ENCODE peak calls at places on chromosomes 11 and 22, in five cellular contexts. S, Y, G, X and J are unnamed samples.

GRCh38 chr22:43396934-43397457 is 14.8 kb upstream of the MPPED1 start:
- DNase-seq in Y (no peak), X (no peak), S (no peak), G (no peak), J (no peak)

GRCh38 chr22:19817561-19818263 is 37.0 kb downstream of the GNB1L start:
- DNase-seq in S (no peak), G (no peak), X (no peak), Y (no peak), J (no peak)

GRCh38 chr22:19533049-19533626 is 8.9 kb upstream of the CLDN5 start:
- DNase-seq in X (no peak), Y (no peak), G (no peak), S (no peak), J (no peak)

GRCh38 chr22:45720875-45721378 is 49.3 kb downstream of the ATXN10 start:
- DNase-seq in Y (no peak), S (no peak), G (no peak), X (no peak), J (no peak)

GRCh38 chr11:111870522-111870886 is 877 bp downstream of the ALG9 start:
- DNase-seq in X (no peak), Y (no peak), S (no peak), G (no peak), J (no peak)

GRCh38 chr11:69055598-69056516 is 7.1 kb downstream of the TPCN2 start:
- DNase-seq in X (no peak), S (peak; percentile 60), G (no peak), Y (no peak), J (no peak)

GRCh38 chr11:68661014-68661413 is 23.3 kb upstream of the GAL start:
- DNase-seq in G (no peak), S (no peak), Y (no peak), X (no peak), J (no peak)

GRCh38 chr22:28976588-28976987 is 85.0 kb downstream of the C22orf31 start:
- DNase-seq in G (no peak), S (no peak), X (no peak), Y (peak; percentile 62), J (peak; percentile 74)

GRCh38 chr11:86151188-86152005 is 82.5 kb upstream of the PICALM start:
- DNase-seq in Y (peak; percentile 40), G (peak; percentile 90), X (peak; percentile 45), S (peak; percentile 34), J (peak; percentile 47)

GRCh38 chr11:33125611-33126010 is 35.7 kb downstream of the CSTF3 start:
- DNase-seq in S (no peak), X (no peak), Y (no peak), G (no peak), J (no peak)

GRCh38 chr11:35214792-35215193 is 75.8 kb downstream of the CD44 start:
- DNase-seq in X (peak; percentile 58), S (no peak), G (no peak), Y (peak; percentile 94), J (peak; percentile 82)

GRCh38 chr11:19846654-19847330 is 134.2 kb downstream of the NAV2 start:
- DNase-seq in S (peak; percentile 45), X (no peak), G (no peak), Y (peak; percentile 58), J (no peak)

GRCh38 chr11:125062931-125063428 is at the start of gene SLC37A2:
- DNase-seq in S (peak; percentile 70), G (peak; percentile 91), Y (peak; percentile 72), X (peak; percentile 74), J (peak; percentile 73)

GRCh38 chr11:87224486-87224885 is 186.8 kb downstream of the TMEM135 start:
- DNase-seq in G (no peak), Y (peak; percentile 12), X (no peak), S (no peak), J (no peak)

GRCh38 chr11:9838961-9839360 is 175.1 kb downstream of the SWAP70 start:
- DNase-seq in X (peak; percentile 35), Y (no peak), S (no peak), G (no peak), J (peak; percentile 94)

GRCh38 chr11:2464451-2465165 is 19.8 kb downstream of the KCNQ1 start:
- DNase-seq in S (no peak), X (no peak), Y (no peak), G (no peak), J (no peak)

GRCh38 chr11:122714021-122714420 is 58.5 kb downstream of the UBASH3B start:
- DNase-seq in X (no peak), S (no peak), G (no peak), Y (no peak), J (no peak)

GRCh38 chr11:45580399-45580798 is 85.0 kb downstream of the CHST1 start:
- DNase-seq in S (no peak), X (no peak), Y (peak; percentile 48), G (no peak), J (peak; percentile 43)

GRCh38 chr11:71543866-71544265 is 4.4 kb upstream of the KRTAP5-9 start:
- DNase-seq in S (no peak), Y (no peak), G (peak; percentile 28), X (no peak), J (no peak)

GRCh38 chr22:19469421-19469820 is 9.6 kb downstream of the UFD1 start:
- DNase-seq in X (no peak), G (no peak), Y (no peak), S (no peak), J (no peak)

GRCh38 chr22:49266561-49267519 is 560.8 kb downstream of the BRD1 start:
- DNase-seq in G (peak; percentile 67), Y (no peak), S (no peak), X (no peak), J (no peak)

GRCh38 chr11:79466411-79466810 is 25.6 kb upstream of the TENM4 start:
- DNase-seq in G (no peak), Y (peak; percentile 41), S (no peak), X (no peak), J (peak; percentile 30)

GRCh38 chr11:32487270-32487669 is 51.9 kb upstream of the WT1 start:
- DNase-seq in S (no peak), Y (no peak), X (peak; percentile 2), G (no peak), J (peak; percentile 30)

GRCh38 chr11:84173078-84173477 is 886.9 kb upstream of the CCDC90B start:
- DNase-seq in S (no peak), X (no peak), Y (no peak), G (no peak), J (no peak)

GRCh38 chr22:30665266-30665665 is 2.4 kb downstream of the DUSP18 start:
- DNase-seq in Y (no peak), G (no peak), S (no peak), X (no peak), J (no peak)

GRCh38 chr22:30667486-30668305 is at the start of gene DUSP18:
- DNase-seq in Y (peak; percentile 91), G (peak; percentile 98), S (peak; percentile 94), X (peak; percentile 97), J (peak; percentile 85)

GRCh38 chr22:30668306-30668655 is 606 bp upstream of the DUSP18 start:
- DNase-seq in X (no peak), Y (no peak), G (no peak), S (no peak), J (no peak)

GRCh38 chr22:30665786-30666185 is 1.9 kb downstream of the DUSP18 start:
- DNase-seq in Y (no peak), G (no peak), X (no peak), S (no peak), J (no peak)

GRCh38 chr22:30667092-30667485 is 586 bp downstream of the DUSP18 start:
- DNase-seq in S (no peak), X (no peak), Y (no peak), G (no peak), J (no peak)
- H3K27ac ChIP-seq in S (peak overlapping the region; percentile 72), X (no peak overlapping the region), Y (no peak overlapping the region), G (no peak overlapping the region), J (no peak overlapping the region)

GRCh38 chr11:83068573-83068972 is 3.1 kb downstream of the RAB30 start:
- DNase-seq in S (no peak), X (no peak), G (no peak), Y (no peak), J (no peak)

GRCh38 chr11:83070878-83071640 is 638 bp downstream of the RAB30 start:
- DNase-seq in S (peak; percentile 50), Y (no peak), G (peak; percentile 77), X (no peak), J (no peak)

GRCh38 chr11:83071641-83072591 is at the start of gene RAB30:
- DNase-seq in X (peak; percentile 93), Y (peak; percentile 100), G (peak; percentile 94), S (peak; percentile 92), J (peak; percentile 100)

GRCh38 chr11:83069441-83070043 is 2.2 kb downstream of the RAB30 start:
- DNase-seq in Y (peak; percentile 26), S (no peak), G (no peak), X (no peak), J (no peak)

DNA sequence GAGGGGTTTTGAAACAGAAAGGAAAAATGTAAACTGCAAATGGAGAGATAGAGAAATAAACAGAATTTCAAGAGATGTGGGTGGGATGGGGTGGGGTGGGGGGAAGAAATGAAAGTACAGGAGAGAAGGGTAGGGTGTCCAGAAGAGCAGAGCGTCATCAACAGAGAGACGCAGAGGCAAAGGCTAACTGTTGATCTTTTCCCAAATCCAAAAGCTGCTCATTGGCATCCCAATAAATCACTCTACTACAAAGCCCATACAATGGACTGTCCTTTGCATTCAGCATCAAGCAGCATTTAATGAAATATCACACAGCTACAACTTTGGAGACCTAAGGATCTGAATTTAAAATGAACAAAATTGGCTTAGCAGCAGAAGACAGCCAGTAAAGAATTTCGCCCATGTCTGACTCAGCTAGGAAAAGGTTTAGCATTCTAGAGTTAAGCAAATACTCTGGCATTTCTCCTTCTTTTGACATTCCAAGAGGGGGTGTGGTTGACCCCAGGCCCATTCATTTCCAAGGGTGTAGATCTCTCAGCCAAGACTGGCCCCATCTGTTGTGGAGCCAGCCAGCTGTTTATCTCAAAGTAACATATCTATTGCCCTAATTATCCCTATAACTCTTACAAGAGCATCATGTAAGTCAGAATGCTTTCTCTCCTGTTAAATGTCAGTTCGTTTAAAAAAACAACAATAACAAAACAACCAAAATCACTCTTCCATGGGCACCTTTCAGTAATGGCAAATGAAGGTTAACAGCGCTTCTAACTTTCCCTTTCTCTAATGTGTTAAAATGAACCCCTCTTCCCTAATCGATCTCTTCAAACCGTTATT is 1.4 kb downstream of the RAB30 start:
- DNase-seq in S (no peak), G (no peak), Y (peak; percentile 57), X (peak; percentile 41), J (peak; percentile 84)
- H3K27ac ChIP-seq in S (peak overlapping the region; percentile 95), G (peak overlapping the region; percentile 35), Y (peak overlapping the region; percentile 90), X (no peak overlapping the region), J (peak overlapping the region; percentile 58)

DNA sequence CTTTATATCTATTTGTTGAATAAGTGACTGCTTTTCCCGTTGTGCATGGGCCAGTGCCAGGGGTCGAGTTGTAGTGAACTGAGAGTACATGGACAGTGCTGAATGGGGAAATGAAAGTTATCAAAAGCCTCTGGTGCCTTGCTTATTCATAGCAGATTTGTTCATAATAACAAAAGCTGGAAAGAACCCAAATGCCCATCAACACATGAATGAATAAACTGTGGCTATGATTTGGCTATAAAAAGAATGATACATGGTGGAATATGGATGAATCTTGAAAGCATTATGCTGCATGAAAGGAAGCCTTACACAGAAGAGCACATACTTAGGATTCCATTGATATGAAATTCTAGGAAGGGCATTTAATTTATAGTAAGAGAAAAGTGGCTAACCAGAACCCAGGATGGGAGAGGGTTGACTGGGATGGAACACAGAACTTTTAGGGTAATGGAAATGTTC is 42.6 kb downstream of the PACS1 start:
- DNase-seq in X (no peak), S (no peak), Y (peak; percentile 54), G (no peak), J (peak; percentile 92)
- H3K27ac ChIP-seq in X (peak overlapping the region; percentile 67), S (peak overlapping the region; percentile 24), Y (peak overlapping the region; percentile 66), G (no peak overlapping the region), J (peak overlapping the region; percentile 95)

GRCh38 chr11:116875194-116875593 is 37.8 kb upstream of the APOA1 start:
- DNase-seq in X (no peak), S (no peak), Y (no peak), G (no peak), J (no peak)
- H3K27ac ChIP-seq in X (no peak overlapping the region), S (peak overlapping the region; percentile 65), Y (no peak overlapping the region), G (no peak overlapping the region), J (no peak overlapping the region)

GRCh38 chr22:23834406-23834805 is 4.4 kb downstream of the DERL3 start:
- DNase-seq in S (no peak), X (no peak), Y (no peak), G (peak; percentile 69), J (no peak)
- H3K27ac ChIP-seq in S (peak overlapping the region; percentile 96), X (no peak overlapping the region), Y (no peak overlapping the region), G (no peak overlapping the region), J (no peak overlapping the region)